ENCODE peak calls at places on chromosomes 5 and 9, in seven cellular contexts. One of them, this sample, is unnamed.

GRCh38 chr9:37471942-37472679 is 6.9 kb upstream of the ZBTB5 start:
- DNase-seq in AG08396: peak
- DNase-seq in suprapubic skin: no peak
- DNase-seq in lung microvascular endothelial cell: peak
- DNase-seq in transverse colon: no peak
- DNase-seq in SJSA1: peak
- DNase-seq in epithelial cell of esophagus: peak
- DNase-seq in this sample: no peak

GRCh38 chr9:36037580-36038169 is 962 bp downstream of the RECK start:
- DNase-seq in SJSA1: peak
- DNase-seq in transverse colon: no peak
- DNase-seq in epithelial cell of esophagus: peak
- DNase-seq in suprapubic skin: no peak
- DNase-seq in lung microvascular endothelial cell: peak
- DNase-seq in AG08396: no peak
- DNase-seq in this sample: no peak

GRCh38 chr9:124602204-124602603 is 95.0 kb upstream of the NR5A1 start:
- DNase-seq in transverse colon: no peak
- DNase-seq in SJSA1: peak
- DNase-seq in lung microvascular endothelial cell: no peak
- DNase-seq in epithelial cell of esophagus: peak
- DNase-seq in suprapubic skin: no peak
- DNase-seq in AG08396: peak
- DNase-seq in this sample: no peak

GRCh38 chr9:94017939-94018531 is 62.9 kb upstream of the BARX1 start:
- DNase-seq in SJSA1: no peak
- DNase-seq in epithelial cell of esophagus: no peak
- DNase-seq in transverse colon: no peak
- DNase-seq in lung microvascular endothelial cell: no peak
- DNase-seq in AG08396: no peak
- DNase-seq in suprapubic skin: no peak
- DNase-seq in this sample: no peak

GRCh38 chr9:6355728-6356127 is 27.6 kb downstream of the TPD52L3 start:
- DNase-seq in suprapubic skin: no peak
- DNase-seq in epithelial cell of esophagus: peak
- DNase-seq in transverse colon: no peak
- DNase-seq in AG08396: peak
- DNase-seq in lung microvascular endothelial cell: peak
- DNase-seq in SJSA1: no peak
- DNase-seq in this sample: no peak

GRCh38 chr9:72477862-72478564 is 43.4 kb upstream of the TMC1 start:
- DNase-seq in AG08396: peak
- DNase-seq in lung microvascular endothelial cell: peak
- DNase-seq in SJSA1: peak
- DNase-seq in suprapubic skin: no peak
- DNase-seq in epithelial cell of esophagus: peak
- DNase-seq in transverse colon: peak
- DNase-seq in this sample: peak

GRCh38 chr9:123687246-123687721 is 242.6 kb downstream of the DENND1A start:
- DNase-seq in AG08396: no peak
- DNase-seq in lung microvascular endothelial cell: no peak
- DNase-seq in transverse colon: no peak
- DNase-seq in suprapubic skin: no peak
- DNase-seq in SJSA1: no peak
- DNase-seq in epithelial cell of esophagus: no peak
- DNase-seq in this sample: peak

GRCh38 chr5:99248066-99248465 is 319.3 kb upstream of the CHD1 start:
- DNase-seq in transverse colon: no peak
- DNase-seq in suprapubic skin: no peak
- DNase-seq in AG08396: no peak
- DNase-seq in SJSA1: no peak
- DNase-seq in lung microvascular endothelial cell: no peak
- DNase-seq in epithelial cell of esophagus: no peak
- DNase-seq in this sample: no peak

GRCh38 chr9:104864675-104865104 is 63.3 kb downstream of the ABCA1 start:
- DNase-seq in transverse colon: no peak
- DNase-seq in lung microvascular endothelial cell: peak
- DNase-seq in epithelial cell of esophagus: no peak
- DNase-seq in suprapubic skin: no peak
- DNase-seq in AG08396: peak
- DNase-seq in SJSA1: peak
- DNase-seq in this sample: no peak

GRCh38 chr5:102754499-102755424 is at the start of gene PAM:
- DNase-seq in lung microvascular endothelial cell: peak
- DNase-seq in epithelial cell of esophagus: peak
- DNase-seq in transverse colon: peak
- DNase-seq in AG08396: peak
- DNase-seq in SJSA1: peak
- DNase-seq in suprapubic skin: peak
- DNase-seq in this sample: peak

GRCh38 chr9:123448247-123448646 is 92.2 kb downstream of the CRB2 start:
- DNase-seq in lung microvascular endothelial cell: no peak
- DNase-seq in suprapubic skin: peak
- DNase-seq in AG08396: no peak
- DNase-seq in epithelial cell of esophagus: no peak
- DNase-seq in transverse colon: no peak
- DNase-seq in SJSA1: no peak
- DNase-seq in this sample: no peak

GRCh38 chr9:6302417-6302816 is 25.8 kb upstream of the TPD52L3 start:
- DNase-seq in SJSA1: no peak
- DNase-seq in lung microvascular endothelial cell: peak
- DNase-seq in transverse colon: no peak
- DNase-seq in suprapubic skin: no peak
- DNase-seq in AG08396: no peak
- DNase-seq in epithelial cell of esophagus: peak
- DNase-seq in this sample: no peak

GRCh38 chr9:111463036-111463435 is 21.1 kb downstream of the ECPAS start:
- DNase-seq in suprapubic skin: no peak
- DNase-seq in lung microvascular endothelial cell: no peak
- DNase-seq in AG08396: no peak
- DNase-seq in epithelial cell of esophagus: no peak
- DNase-seq in transverse colon: no peak
- DNase-seq in SJSA1: no peak
- DNase-seq in this sample: no peak

GRCh38 chr9:15421532-15421931 is 1.1 kb upstream of the SNAPC3 start:
- DNase-seq in epithelial cell of esophagus: no peak
- DNase-seq in AG08396: no peak
- DNase-seq in transverse colon: peak
- DNase-seq in lung microvascular endothelial cell: no peak
- DNase-seq in SJSA1: no peak
- DNase-seq in suprapubic skin: no peak
- DNase-seq in this sample: no peak

GRCh38 chr5:177607115-177607451 is 7.2 kb downstream of the B4GALT7 start:
- DNase-seq in transverse colon: no peak
- DNase-seq in SJSA1: no peak
- DNase-seq in epithelial cell of esophagus: no peak
- DNase-seq in suprapubic skin: no peak
- DNase-seq in AG08396: no peak
- DNase-seq in lung microvascular endothelial cell: no peak
- DNase-seq in this sample: no peak

GRCh38 chr5:14510156-14510734 is 71.3 kb upstream of the OTULINL start:
- DNase-seq in SJSA1: no peak
- DNase-seq in lung microvascular endothelial cell: no peak
- DNase-seq in AG08396: no peak
- DNase-seq in transverse colon: no peak
- DNase-seq in epithelial cell of esophagus: no peak
- DNase-seq in suprapubic skin: no peak
- DNase-seq in this sample: no peak

GRCh38 chr9:130995399-130995941 is 13.5 kb upstream of the LAMC3 start:
- DNase-seq in AG08396: peak
- DNase-seq in lung microvascular endothelial cell: peak
- DNase-seq in SJSA1: no peak
- DNase-seq in suprapubic skin: no peak
- DNase-seq in epithelial cell of esophagus: no peak
- DNase-seq in transverse colon: peak
- DNase-seq in this sample: peak

GRCh38 chr5:113776168-113776567 is 262.7 kb downstream of the YTHDC2 start:
- DNase-seq in transverse colon: no peak
- DNase-seq in lung microvascular endothelial cell: no peak
- DNase-seq in epithelial cell of esophagus: no peak
- DNase-seq in SJSA1: no peak
- DNase-seq in suprapubic skin: no peak
- DNase-seq in AG08396: no peak
- DNase-seq in this sample: no peak

GRCh38 chr9:136077491-136077890 is 17.6 kb downstream of the NACC2 start:
- DNase-seq in suprapubic skin: no peak
- DNase-seq in lung microvascular endothelial cell: no peak
- DNase-seq in transverse colon: no peak
- DNase-seq in SJSA1: no peak
- DNase-seq in epithelial cell of esophagus: no peak
- DNase-seq in AG08396: no peak
- DNase-seq in this sample: no peak

GRCh38 chr9:137970686-137971476 is 93.3 kb downstream of the CACNA1B start:
- DNase-seq in lung microvascular endothelial cell: no peak
- DNase-seq in suprapubic skin: peak
- DNase-seq in AG08396: no peak
- DNase-seq in transverse colon: no peak
- DNase-seq in epithelial cell of esophagus: no peak
- DNase-seq in SJSA1: no peak
- DNase-seq in this sample: no peak

GRCh38 chr9:125977223-125977622 is 230.1 kb downstream of the PBX3 start:
- DNase-seq in lung microvascular endothelial cell: no peak
- DNase-seq in epithelial cell of esophagus: peak
- DNase-seq in suprapubic skin: no peak
- DNase-seq in transverse colon: no peak
- DNase-seq in AG08396: no peak
- DNase-seq in SJSA1: peak
- DNase-seq in this sample: no peak

GRCh38 chr9:70579686-70580085 is 165.2 kb upstream of the KLF9 start:
- DNase-seq in lung microvascular endothelial cell: no peak
- DNase-seq in SJSA1: no peak
- DNase-seq in epithelial cell of esophagus: no peak
- DNase-seq in transverse colon: no peak
- DNase-seq in suprapubic skin: no peak
- DNase-seq in AG08396: no peak
- DNase-seq in this sample: no peak

GRCh38 chr5:9288234-9288633 is 257.6 kb downstream of the SEMA5A start:
- DNase-seq in lung microvascular endothelial cell: no peak
- DNase-seq in transverse colon: no peak
- DNase-seq in SJSA1: no peak
- DNase-seq in epithelial cell of esophagus: no peak
- DNase-seq in suprapubic skin: no peak
- DNase-seq in AG08396: no peak
- DNase-seq in this sample: no peak

GRCh38 chr5:1642621-1643061 is 118.9 kb upstream of the LPCAT1 start:
- DNase-seq in SJSA1: no peak
- DNase-seq in lung microvascular endothelial cell: no peak
- DNase-seq in epithelial cell of esophagus: no peak
- DNase-seq in transverse colon: no peak
- DNase-seq in AG08396: no peak
- DNase-seq in suprapubic skin: no peak
- DNase-seq in this sample: no peak

GRCh38 chr9:90343360-90343759 is 299.3 kb downstream of the DIRAS2 start:
- DNase-seq in lung microvascular endothelial cell: peak
- DNase-seq in AG08396: no peak
- DNase-seq in SJSA1: no peak
- DNase-seq in transverse colon: no peak
- DNase-seq in suprapubic skin: no peak
- DNase-seq in epithelial cell of esophagus: peak
- DNase-seq in this sample: peak

GRCh38 chr9:20606637-20607036 is 15.7 kb downstream of the MLLT3 start:
- DNase-seq in suprapubic skin: no peak
- DNase-seq in transverse colon: no peak
- DNase-seq in AG08396: no peak
- DNase-seq in SJSA1: no peak
- DNase-seq in epithelial cell of esophagus: no peak
- DNase-seq in lung microvascular endothelial cell: no peak
- DNase-seq in this sample: no peak

GRCh38 chr5:96870094-96871021 is 5.9 kb upstream of the ERAP2 start:
- DNase-seq in epithelial cell of esophagus: no peak
- DNase-seq in AG08396: no peak
- DNase-seq in transverse colon: no peak
- DNase-seq in SJSA1: no peak
- DNase-seq in lung microvascular endothelial cell: no peak
- DNase-seq in suprapubic skin: no peak
- DNase-seq in this sample: no peak

GRCh38 chr9:110744753-110745522 is 76.3 kb downstream of the MUSK start:
- DNase-seq in AG08396: peak
- DNase-seq in SJSA1: peak
- DNase-seq in lung microvascular endothelial cell: peak
- DNase-seq in transverse colon: no peak
- DNase-seq in suprapubic skin: no peak
- DNase-seq in epithelial cell of esophagus: peak
- DNase-seq in this sample: peak

GRCh38 chr5:168324864-168325615 is 33.6 kb downstream of the WWC1 start:
- DNase-seq in transverse colon: no peak
- DNase-seq in epithelial cell of esophagus: peak
- DNase-seq in lung microvascular endothelial cell: no peak
- DNase-seq in SJSA1: no peak
- DNase-seq in AG08396: no peak
- DNase-seq in suprapubic skin: no peak
- DNase-seq in this sample: no peak

GRCh38 chr9:69391946-69392345 is 66.9 kb downstream of the ENTREP1 start:
- DNase-seq in SJSA1: no peak
- DNase-seq in suprapubic skin: no peak
- DNase-seq in transverse colon: no peak
- DNase-seq in epithelial cell of esophagus: no peak
- DNase-seq in AG08396: no peak
- DNase-seq in lung microvascular endothelial cell: peak
- DNase-seq in this sample: peak

GRCh38 chr5:51279983-51280382 is 103.3 kb upstream of the ISL1 start:
- DNase-seq in lung microvascular endothelial cell: peak
- DNase-seq in AG08396: no peak
- DNase-seq in suprapubic skin: no peak
- DNase-seq in epithelial cell of esophagus: peak
- DNase-seq in SJSA1: no peak
- DNase-seq in transverse colon: no peak
- DNase-seq in this sample: peak

GRCh38 chr5:585556-585955 is 26.6 kb upstream of the CEP72 start:
- DNase-seq in transverse colon: no peak
- DNase-seq in SJSA1: no peak
- DNase-seq in suprapubic skin: peak
- DNase-seq in AG08396: no peak
- DNase-seq in epithelial cell of esophagus: no peak
- DNase-seq in lung microvascular endothelial cell: no peak
- DNase-seq in this sample: no peak

GRCh38 chr5:154850255-154851062 is at the start of gene FAXDC2:
- DNase-seq in lung microvascular endothelial cell: peak
- DNase-seq in AG08396: peak
- DNase-seq in transverse colon: peak
- DNase-seq in SJSA1: peak
- DNase-seq in suprapubic skin: peak
- DNase-seq in epithelial cell of esophagus: peak
- DNase-seq in this sample: peak

GRCh38 chr5:73793911-73794310 is 167.9 kb downstream of the ARHGEF28 start:
- DNase-seq in SJSA1: no peak
- DNase-seq in suprapubic skin: no peak
- DNase-seq in lung microvascular endothelial cell: peak
- DNase-seq in AG08396: no peak
- DNase-seq in transverse colon: no peak
- DNase-seq in epithelial cell of esophagus: no peak
- DNase-seq in this sample: no peak

GRCh38 chr9:111399772-111400563 is 69.9 kb upstream of the OR2K2 start:
- DNase-seq in epithelial cell of esophagus: peak
- DNase-seq in transverse colon: peak
- DNase-seq in AG08396: no peak
- DNase-seq in lung microvascular endothelial cell: peak
- DNase-seq in suprapubic skin: no peak
- DNase-seq in SJSA1: no peak
- DNase-seq in this sample: peak

This sample was measured in SJCRH30.